ENCODE peak calls at places on chromosome 14, in nine cellular contexts. K is frontal cortex; M is stimulated activated CD8-positive, alpha-beta memory T cell treated with anti-CD3 and anti-CD28 coated beads, Interleukin-4, amount 100 ng/mL, for 1 hour; Y is naive B cell; C is CD14-positive monocyte; V is HFF-Myc; Q is activated naive CD4-positive, alpha-beta T cell; J is ELF-1; O is WERI-Rb-1. A is an unnamed sample.

GRCh38 chr14:86780461-86780860 is 1212.5 kb downstream of the GALC start:
- DNase-seq in J (no peak), C (no peak), V (no peak), M (no peak), K (no peak), Y (no peak), Q (no peak), O (no peak), A (no peak)

GRCh38 chr14:80621701-80622100 is 319.8 kb downstream of the CEP128 start:
- DNase-seq in J (no peak), O (no peak), K (no peak), Q (no peak), C (no peak), V (peak), Y (no peak), M (no peak), A (no peak)

GRCh38 chr14:95156153-95156764 is 1.1 kb downstream of the DICER1 start:
- DNase-seq in V (no peak), M (no peak), C (no peak), O (no peak), K (no peak), Y (no peak), J (peak), Q (no peak), A (peak)

GRCh38 chr14:66395300-66395699 is 90.9 kb upstream of the CCDC196 start:
- DNase-seq in V (no peak), Y (no peak), C (no peak), M (no peak), O (no peak), K (no peak), J (no peak), Q (no peak), A (peak)

GRCh38 chr14:95931384-95931783 is 54.8 kb downstream of the TUNAR start:
- DNase-seq in M (no peak), J (no peak), Q (no peak), V (no peak), Y (no peak), C (no peak), K (no peak), O (no peak), A (no peak)

GRCh38 chr14:89912667-89913211 is 41.8 kb downstream of the EFCAB11 start:
- DNase-seq in Q (no peak), K (no peak), J (no peak), O (no peak), M (no peak), Y (no peak), C (peak), V (peak), A (peak)

GRCh38 chr14:68882235-68882634 is 89.4 kb upstream of the ZFP36L1 start:
- DNase-seq in Y (no peak), C (no peak), Q (no peak), K (no peak), V (no peak), J (no peak), M (no peak), O (no peak), A (no peak)

GRCh38 chr14:91931478-91932088 is 15.9 kb downstream of the FBLN5 start:
- DNase-seq in V (no peak), O (no peak), C (no peak), Y (no peak), Q (no peak), J (no peak), M (no peak), K (no peak), A (no peak)

GRCh38 chr14:85934886-85935254 is 404.9 kb downstream of the FLRT2 start:
- DNase-seq in Q (no peak), K (no peak), O (no peak), M (no peak), Y (no peak), C (no peak), V (no peak), J (no peak), A (no peak)

GRCh38 chr14:72907327-72907826 is 13.5 kb upstream of the DPF3 start:
- DNase-seq in Q (no peak), V (no peak), K (no peak), O (no peak), J (peak), M (no peak), C (no peak), Y (no peak), A (no peak)

GRCh38 chr14:99728231-99728920 is 44.3 kb downstream of the CYP46A1 start:
- DNase-seq in K (no peak), Y (no peak), J (no peak), C (no peak), Q (no peak), M (no peak), O (peak), V (no peak), A (no peak)

GRCh38 chr14:52950410-52950897 is 396 bp downstream of the FERMT2 start:
- DNase-seq in K (peak), J (peak), Y (peak), M (no peak), C (no peak), V (peak), O (peak), Q (peak), A (peak)

GRCh38 chr14:101464984-101465794 is 96.1 kb upstream of the DIO3 start:
- DNase-seq in V (no peak), Y (no peak), C (no peak), Q (no peak), K (no peak), M (no peak), J (no peak), O (no peak), A (no peak)

GRCh38 chr14:75824328-75824727 is 157.5 kb downstream of the TGFB3 start:
- DNase-seq in J (no peak), O (no peak), K (no peak), Q (no peak), V (no peak), C (no peak), M (no peak), Y (no peak), A (peak)

GRCh38 chr14:59189281-59189821 is 884 bp downstream of the DAAM1 start:
- DNase-seq in J (peak), Y (no peak), V (no peak), O (peak), Q (peak), K (peak), C (peak), M (peak), A (peak)

GRCh38 chr14:70094631-70095030 is 94.1 kb downstream of the SLC8A3 start:
- DNase-seq in J (no peak), Y (no peak), O (no peak), V (no peak), M (no peak), K (no peak), Q (no peak), C (no peak), A (peak)